ENCODE peak calls at places on chromosomes 5 and 9, in eight cellular contexts. M is dorsolateral prefrontal cortex, N is GDM1, I is HT1080, H is anterior cingulate cortex, W is hippocampal formation, Q is tibial artery, B is psoas muscle. R is an unnamed sample.

GRCh38 chr9:91824591-91825339 is 125.3 kb downstream of the ROR2 start:
- DNase-seq in M (no peak), N (no peak), I (no peak), H (no peak), W (no peak), Q (peak), B (no peak), R (peak)

GRCh38 chr5:42974546-42974945 is 65.6 kb downstream of the ANXA2R start:
- DNase-seq in M (no peak), N (no peak), I (peak), H (no peak), W (no peak), Q (no peak), B (no peak), R (no peak)

GRCh38 chr5:137598341-137598740 is 99.2 kb upstream of the SPOCK1 start:
- DNase-seq in M (peak), N (no peak), I (no peak), H (peak), W (no peak), Q (no peak), B (no peak), R (no peak)

GRCh38 chr9:21465859-21466518 is 16.1 kb downstream of the IFNE start:
- DNase-seq in M (no peak), N (no peak), I (peak), H (no peak), W (no peak), Q (no peak), B (no peak), R (no peak)

GRCh38 chr5:57687641-57688040 is 205.0 kb upstream of the ACTBL2 start:
- DNase-seq in M (no peak), N (no peak), I (no peak), H (no peak), W (no peak), Q (no peak), B (no peak), R (no peak)

GRCh38 chr9:132976571-132976970 is 1.9 kb upstream of the GFI1B start:
- DNase-seq in M (no peak), N (no peak), I (no peak), H (no peak), W (no peak), Q (no peak), B (no peak), R (no peak)

GRCh38 chr5:130545291-130545690 is 619.8 kb downstream of the HINT1 start:
- DNase-seq in M (no peak), N (no peak), I (no peak), H (no peak), W (no peak), Q (no peak), B (no peak), R (no peak)

GRCh38 chr5:176620333-176620981 is 9.9 kb downstream of the SNCB start:
- DNase-seq in M (no peak), N (no peak), I (no peak), H (no peak), W (no peak), Q (no peak), B (peak), R (no peak)